ENCODE peak calls at places on chromosome 4, in seven cellular contexts. T, Q, N, D, S, R and Y are unnamed samples.
A peak's percentile ranks its signal among the peaks of the same experiment; 100 is the strongest.

GRCh38 chr4:31020363-31020762 is 300.2 kb downstream of the PCDH7 start:
- DNase-seq in R (no peak), N (no peak), D (no peak), Q (no peak), S (no peak), T (no peak), Y (no peak)

GRCh38 chr4:20341121-20341758 is 89.5 kb downstream of the SLIT2 start:
- DNase-seq in S (no peak), N (no peak), T (no peak), Q (no peak), R (no peak), D (no peak), Y (no peak)

GRCh38 chr4:32987111-32987510 is 2266.9 kb downstream of the PCDH7 start:
- DNase-seq in S (no peak), Q (peak; percentile 15), T (no peak), D (no peak), N (no peak), R (no peak), Y (no peak)

GRCh38 chr4:77959566-77960338 is 97.1 kb downstream of the MRPL1 start:
- DNase-seq in S (peak; percentile 57), Q (peak; percentile 56), T (peak; percentile 44), D (peak; percentile 70), N (no peak), R (peak; percentile 11), Y (no peak)

GRCh38 chr4:67581208-67581857 is 22.8 kb downstream of the STAP1 start:
- DNase-seq in Q (no peak), D (no peak), N (no peak), T (no peak), S (no peak), R (no peak), Y (no peak)

GRCh38 chr4:161419822-161420221 is 744.0 kb downstream of the FSTL5 start:
- DNase-seq in Q (peak; percentile 31), S (no peak), T (no peak), D (peak; percentile 60), R (no peak), N (peak; percentile 51), Y (peak; percentile 33)

GRCh38 chr4:38692421-38692820 is 28.4 kb downstream of the KLF3 start:
- DNase-seq in T (no peak), D (no peak), N (no peak), Q (no peak), S (no peak), R (no peak), Y (no peak)

GRCh38 chr4:84530871-84531270 is 31.8 kb upstream of the NKX6-1 start:
- DNase-seq in Q (peak; percentile 16), T (no peak), S (peak; percentile 19), N (no peak), R (no peak), D (peak; percentile 18), Y (no peak)

GRCh38 chr4:8473198-8473919 is 32.8 kb downstream of the TRMT44 start:
- DNase-seq in S (no peak), R (no peak), T (no peak), N (no peak), Q (no peak), D (no peak), Y (peak; percentile 24)

GRCh38 chr4:114734581-114734980 is 136.0 kb downstream of the UGT8 start:
- DNase-seq in N (no peak), Q (peak; percentile 9), S (no peak), D (peak; percentile 93), T (no peak), R (no peak), Y (peak; percentile 53)

GRCh38 chr4:159150838-159151390 is 48.0 kb downstream of the RAPGEF2 start:
- DNase-seq in Q (no peak), T (no peak), D (peak; percentile 43), S (no peak), R (no peak), N (no peak), Y (no peak)

GRCh38 chr4:152100378-152101201 is 339.8 kb upstream of the GATB start:
- DNase-seq in D (no peak), R (no peak), S (no peak), N (peak; percentile 30), Q (no peak), T (no peak), Y (no peak)

GRCh38 chr4:82739292-82740190 is 59.1 kb downstream of the SCD5 start:
- DNase-seq in D (peak; percentile 84), T (peak; percentile 53), Q (peak; percentile 64), S (peak; percentile 40), R (peak; percentile 87), N (peak; percentile 97), Y (peak; percentile 90)

GRCh38 chr4:45033676-45034410 is 307.5 kb upstream of the GNPDA2 start:
- DNase-seq in S (no peak), N (no peak), R (no peak), T (no peak), D (peak; percentile 54), Q (no peak), Y (peak; percentile 27)

GRCh38 chr4:104859601-104860000 is 287.1 kb upstream of the TET2 start:
- DNase-seq in D (peak; percentile 7), R (no peak), N (no peak), Q (no peak), T (peak; percentile 8), S (no peak), Y (no peak)

GRCh38 chr4:83083925-83084475 is 30.5 kb downstream of the PLAC8 start:
- DNase-seq in T (no peak), Q (no peak), N (no peak), R (peak; percentile 9), D (peak; percentile 11), S (no peak), Y (no peak)

GRCh38 chr4:164204434-164204833 is 549.5 kb upstream of the SMIM31 start:
- DNase-seq in T (no peak), R (peak; percentile 61), N (no peak), D (peak; percentile 96), Q (peak; percentile 20), S (peak; percentile 12), Y (no peak)

GRCh38 chr4:89203902-89204301 is 92.6 kb downstream of the TIGD2 start:
- DNase-seq in Q (no peak), S (no peak), T (no peak), N (no peak), R (no peak), D (no peak), Y (no peak)

GRCh38 chr4:35300996-35301774 is 943.1 kb downstream of the ARAP2 start:
- DNase-seq in D (peak; percentile 90), N (peak; percentile 59), Q (no peak), S (no peak), T (peak; percentile 71), R (no peak), Y (peak; percentile 65)

GRCh38 chr4:88054909-88055308 is 47.5 kb downstream of the PKD2 start:
- DNase-seq in N (no peak), T (peak; percentile 24), S (peak; percentile 72), Q (peak; percentile 69), D (peak; percentile 79), R (peak; percentile 60), Y (peak; percentile 60)

GRCh38 chr4:13865871-13866669 is 238.5 kb upstream of the BOD1L1 start:
- DNase-seq in S (peak; percentile 51), Q (peak; percentile 13), R (no peak), T (no peak), N (no peak), D (peak; percentile 5), Y (no peak)

GRCh38 chr4:17063870-17064269 is 165.4 kb upstream of the LDB2 start:
- DNase-seq in D (no peak), T (no peak), S (peak; percentile 84), R (no peak), Q (no peak), N (no peak), Y (no peak)

GRCh38 chr4:82452026-82452425 is 21.6 kb downstream of the ENOPH1 start:
- DNase-seq in T (no peak), Q (no peak), R (peak; percentile 71), S (no peak), N (no peak), D (no peak), Y (no peak)

GRCh38 chr4:40170588-40170987 is 26.2 kb upstream of the RHOH start:
- DNase-seq in T (no peak), R (no peak), S (no peak), Q (no peak), N (no peak), D (no peak), Y (no peak)

GRCh38 chr4:173269280-173269679 is 64.9 kb downstream of the HMGB2 start:
- DNase-seq in R (no peak), N (no peak), T (no peak), Q (no peak), S (no peak), D (no peak), Y (no peak)
- H2BK120ac ChIP-seq in R (no peak overlapping the region), N (no peak overlapping the region), T (no peak overlapping the region), Q (no peak overlapping the region), S (no peak overlapping the region), D (no peak overlapping the region), Y (no peak overlapping the region)

DNA sequence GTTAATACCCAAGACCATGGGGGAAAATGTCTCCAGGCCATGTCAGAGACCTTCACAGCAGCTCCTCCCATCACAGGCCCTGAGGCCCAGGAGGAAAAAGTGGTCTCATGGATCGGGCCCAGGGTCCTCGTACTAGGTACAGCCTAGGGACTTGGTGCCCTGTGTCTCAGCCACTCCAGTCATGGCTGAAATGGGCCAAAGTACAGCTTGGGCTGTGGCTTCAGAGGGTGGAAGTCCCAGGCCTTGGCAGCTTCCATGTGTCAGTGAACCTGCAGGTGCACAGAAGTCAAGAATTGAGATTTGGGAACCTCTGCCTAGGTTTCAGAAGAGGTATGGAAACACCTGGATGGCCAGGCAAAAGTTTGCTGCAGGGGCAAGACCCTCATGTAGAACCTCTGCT is 27.6 kb upstream of the C4orf54 start:
- DNase-seq in D (no peak), R (no peak), S (no peak), N (no peak), Q (no peak), T (no peak), Y (no peak)
- H2BK120ac ChIP-seq in D (no peak overlapping the region), R (no peak overlapping the region), S (no peak overlapping the region), N (no peak overlapping the region), Q (no peak overlapping the region), T (no peak overlapping the region), Y (no peak overlapping the region)

GRCh38 chr4:23876418-23877089 is 13.3 kb downstream of the PPARGC1A start:
- DNase-seq in S (no peak), T (no peak), Q (no peak), R (no peak), D (peak; percentile 48), N (no peak), Y (no peak)
- H2BK120ac ChIP-seq in S (no peak overlapping the region), T (no peak overlapping the region), Q (no peak overlapping the region), R (no peak overlapping the region), D (no peak overlapping the region), N (no peak overlapping the region), Y (no peak overlapping the region)

DNA sequence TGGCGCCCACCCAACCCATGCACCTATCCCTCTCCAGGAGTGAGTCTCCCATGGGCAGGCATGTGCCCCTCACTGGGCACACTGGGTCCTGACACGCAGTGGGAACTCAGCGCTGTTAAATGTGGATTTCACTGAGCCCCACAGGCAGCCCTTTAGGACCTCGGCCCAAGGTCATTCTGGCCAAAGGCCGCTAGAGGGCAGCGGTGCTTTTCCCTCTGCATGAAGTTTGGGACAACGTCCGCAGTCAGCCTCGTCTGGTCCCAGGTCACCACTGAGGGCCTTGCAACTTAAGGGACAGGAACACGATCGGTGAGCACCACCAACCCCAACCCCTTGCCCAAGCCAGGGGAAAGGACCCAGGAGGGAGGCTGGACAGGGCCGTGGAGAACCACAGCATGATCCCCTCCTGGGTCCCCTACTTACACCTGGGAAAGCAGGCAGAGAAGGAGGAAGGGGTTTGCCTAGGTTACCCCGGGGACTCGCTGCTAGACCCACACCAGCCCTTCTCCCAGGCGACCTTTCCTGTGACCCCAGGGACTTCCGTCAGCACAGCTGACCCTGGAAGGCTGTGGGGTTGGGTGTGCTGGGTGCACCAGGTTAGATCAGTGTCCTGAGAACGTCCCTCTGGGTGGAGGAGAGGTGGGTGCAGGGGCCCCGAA is 24.0 kb downstream of the CYTL1 start:
- DNase-seq in R (peak; percentile 62), D (peak; percentile 90), S (peak; percentile 58), T (peak; percentile 76), N (peak; percentile 90), Q (peak; percentile 67), Y (peak; percentile 90)
- H2BK120ac ChIP-seq in R (no peak overlapping the region), D (no peak overlapping the region), S (peak overlapping the region; percentile 53), T (no peak overlapping the region), N (no peak overlapping the region), Q (no peak overlapping the region), Y (no peak overlapping the region)